ENCODE peak calls at places on chromosomes 5 and 9, in ten cellular contexts. C is mucosa of descending colon, S is IMR-90, B is B cell, P is left ventricle myocardium inferior, O is colonic mucosa, D is AG10803, Z is nephron progenitor cell, W is AG04450, L is thoracic aorta. E is an unnamed sample.

GRCh38 chr5:127313847-127314473 is 23.4 kb downstream of the MEGF10 start:
- DNase-seq in C (peak), S (peak), B (peak), P (peak), O (peak), D (peak), Z (peak), W (peak), L (no peak), E (peak)

GRCh38 chr9:137390553-137391410 is 32.2 kb downstream of the EXD3 start:
- DNase-seq in C (peak), S (no peak), B (no peak), P (no peak), O (peak), D (no peak), Z (no peak), W (no peak), L (no peak), E (no peak)

GRCh38 chr5:181173420-181174342 is 26.3 kb downstream of the OR2V2 start:
- DNase-seq in C (peak), S (peak), B (peak), P (no peak), O (peak), D (peak), Z (peak), W (no peak), L (no peak), E (peak)

GRCh38 chr5:77546-77945 is 14.4 kb upstream of the PLEKHG4B start:
- DNase-seq in C (no peak), S (no peak), B (no peak), P (no peak), O (no peak), D (no peak), Z (no peak), W (no peak), L (no peak), E (no peak)

GRCh38 chr9:35605336-35606137 is 475 bp downstream of the TESK1 start:
- DNase-seq in C (peak), S (no peak), B (peak), P (no peak), O (peak), D (no peak), Z (peak), W (no peak), L (no peak), E (peak)

GRCh38 chr5:6686916-6687409 is 26.3 kb upstream of the TENT4A start:
- DNase-seq in C (peak), S (peak), B (no peak), P (no peak), O (no peak), D (peak), Z (peak), W (no peak), L (no peak), E (peak)

GRCh38 chr5:2164586-2164985 is 281.9 kb upstream of the IRX4 start:
- DNase-seq in C (no peak), S (no peak), B (no peak), P (no peak), O (no peak), D (no peak), Z (no peak), W (no peak), L (no peak), E (no peak)

GRCh38 chr5:154221371-154221896 is 30.9 kb downstream of the GALNT10 start:
- DNase-seq in C (peak), S (peak), B (peak), P (no peak), O (no peak), D (peak), Z (no peak), W (peak), L (no peak), E (peak)

GRCh38 chr5:118646917-118647316 is 341.4 kb downstream of the DTWD2 start:
- DNase-seq in C (no peak), S (no peak), B (no peak), P (no peak), O (no peak), D (no peak), Z (no peak), W (no peak), L (no peak), E (no peak)

GRCh38 chr9:1429328-1429727 is 379.2 kb downstream of the DMRT2 start:
- DNase-seq in C (peak), S (no peak), B (no peak), P (peak), O (no peak), D (peak), Z (peak), W (no peak), L (no peak), E (peak)

GRCh38 chr5:40572947-40573346 is 106.8 kb upstream of the PTGER4 start:
- DNase-seq in C (peak), S (peak), B (no peak), P (no peak), O (no peak), D (peak), Z (no peak), W (peak), L (no peak), E (no peak)

GRCh38 chr5:149439899-149440655 is 61.0 kb upstream of the IL17B start:
- DNase-seq in C (peak), S (peak), B (no peak), P (no peak), O (peak), D (no peak), Z (no peak), W (no peak), L (no peak), E (peak)

GRCh38 chr5:40551706-40552557 is 127.8 kb upstream of the PTGER4 start:
- DNase-seq in C (no peak), S (peak), B (no peak), P (no peak), O (no peak), D (peak), Z (no peak), W (peak), L (no peak), E (no peak)

GRCh38 chr5:102582706-102583105 is 83.9 kb upstream of the SLCO6A1 start:
- DNase-seq in C (no peak), S (no peak), B (no peak), P (no peak), O (no peak), D (peak), Z (no peak), W (no peak), L (no peak), E (no peak)

GRCh38 chr9:17613723-17614122 is 34.9 kb downstream of the SH3GL2 start:
- DNase-seq in C (no peak), S (peak), B (no peak), P (no peak), O (no peak), D (peak), Z (no peak), W (peak), L (no peak), E (no peak)

GRCh38 chr9:19145881-19146280 is 18.6 kb upstream of the PLIN2 start:
- DNase-seq in C (no peak), S (no peak), B (no peak), P (no peak), O (no peak), D (no peak), Z (no peak), W (no peak), L (no peak), E (no peak)
- TF ChIP-seq CTCF in C (no peak), S (no peak), B (no peak), P (no peak), O (no peak), D (no peak), Z (no peak), W (no peak), L (no peak), E (no peak)

DNA sequence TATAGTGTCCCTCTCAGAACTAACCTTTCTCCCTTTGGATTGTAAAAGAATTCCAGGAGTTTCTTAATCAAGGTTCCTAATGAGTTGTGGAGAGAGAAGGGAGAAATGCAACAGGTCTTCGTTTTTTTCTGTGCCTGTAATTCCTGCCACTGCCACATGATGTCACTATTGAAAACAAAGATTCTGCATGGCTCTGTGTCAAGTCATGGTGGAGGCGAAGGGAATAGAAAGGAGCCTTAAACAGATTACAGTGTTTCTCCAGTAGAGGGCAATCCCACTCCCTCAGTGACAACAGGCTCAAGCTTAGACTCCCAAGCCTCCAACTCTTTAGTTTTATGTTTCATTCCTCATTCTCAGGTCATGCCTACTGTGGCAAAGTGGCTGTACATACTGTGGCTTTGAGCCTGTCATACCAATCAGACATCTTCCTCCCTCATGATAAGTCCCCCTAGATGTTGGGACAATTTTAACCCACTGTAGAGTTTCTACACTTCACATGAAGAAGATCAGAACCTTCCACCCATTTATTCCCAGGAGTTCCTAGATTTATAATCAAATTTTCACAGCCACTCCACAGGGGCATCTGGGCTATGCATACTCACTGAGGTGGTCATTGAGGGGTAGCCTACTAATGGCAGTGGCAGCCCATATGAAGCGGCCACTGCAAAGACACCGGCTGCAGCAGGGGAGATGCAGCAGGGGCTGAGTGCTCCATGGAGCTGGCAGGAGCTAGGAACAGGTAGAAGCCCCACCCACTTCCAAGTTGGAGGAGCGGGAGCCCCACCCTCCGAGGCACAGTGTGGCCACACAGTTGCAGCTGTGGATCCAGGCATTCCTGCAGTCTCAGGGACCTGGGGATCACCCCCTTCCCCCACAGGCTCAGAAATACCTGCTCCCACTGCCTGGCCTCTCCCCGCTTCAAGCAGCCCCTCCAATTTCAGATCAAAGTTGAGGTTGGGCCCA is 97.4 kb upstream of the TRIM32 start:
- DNase-seq in C (peak), S (peak), B (no peak), P (no peak), O (peak), D (peak), Z (peak), W (no peak), L (no peak), E (peak)
- TF ChIP-seq CTCF in C (peak), S (peak), B (no peak), P (peak), O (peak), D (peak), Z (peak), W (peak), L (peak), E (peak)

GRCh38 chr9:85900504-85901201 is 40.3 kb upstream of the NAA35 start:
- DNase-seq in C (peak), S (peak), B (no peak), P (no peak), O (peak), D (peak), Z (peak), W (peak), L (no peak), E (peak)
- TF ChIP-seq CTCF in C (peak), S (peak), B (peak), P (peak), O (peak), D (peak), Z (peak), W (peak), L (no peak), E (peak)

GRCh38 chr9:127917603-127918002 is 762 bp upstream of the ST6GALNAC4 start:
- DNase-seq in C (no peak), S (no peak), B (peak), P (no peak), O (no peak), D (no peak), Z (no peak), W (no peak), L (no peak), E (no peak)
- TF ChIP-seq CTCF in C (no peak), S (no peak), B (no peak), P (no peak), O (no peak), D (no peak), Z (no peak), W (no peak), L (no peak), E (no peak)

DNA sequence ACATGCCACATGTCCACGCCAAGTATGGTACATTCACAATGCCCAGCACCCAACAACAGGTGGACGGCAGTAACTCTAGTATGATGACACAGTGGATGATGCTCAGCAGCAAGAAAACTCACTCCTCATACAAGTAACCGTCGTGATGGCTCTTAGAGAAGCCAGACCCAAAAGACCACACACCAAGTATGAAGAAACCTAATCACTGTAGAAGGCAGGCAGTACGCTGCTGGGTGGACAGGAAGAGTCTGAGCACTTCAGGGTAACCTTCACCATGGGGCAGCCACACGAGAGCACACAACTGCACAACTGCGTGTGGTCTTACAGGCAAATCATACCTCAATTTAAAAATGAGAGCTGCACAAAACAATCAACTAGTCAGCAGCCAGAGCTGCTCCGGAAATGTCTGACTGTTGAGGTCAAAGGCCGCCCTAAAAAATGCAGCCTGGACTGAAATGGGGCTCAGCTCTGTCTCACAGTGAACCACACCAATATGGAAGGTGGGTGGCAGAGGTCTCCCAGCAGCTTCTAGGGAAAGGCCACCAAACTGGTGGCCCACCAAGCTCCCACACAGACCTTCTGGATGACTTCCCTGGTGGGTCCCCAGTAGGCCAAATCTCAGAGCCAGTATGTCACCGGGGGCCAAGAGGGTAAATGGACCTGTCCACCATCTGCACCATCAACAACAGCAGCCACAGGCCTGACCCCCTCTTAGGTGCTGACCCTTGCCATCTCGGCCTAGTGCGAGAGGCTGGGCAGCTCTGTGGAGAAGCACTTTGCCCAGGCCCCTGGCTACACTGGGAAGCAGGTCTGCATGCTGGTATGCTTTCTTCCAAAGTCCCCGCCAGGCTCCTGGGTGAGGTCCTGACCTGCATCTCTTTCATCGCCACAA is 17.8 kb downstream of the BICD2 start:
- DNase-seq in C (no peak), S (peak), B (peak), P (no peak), O (no peak), D (no peak), Z (no peak), W (no peak), L (no peak), E (no peak)
- TF ChIP-seq CTCF in C (no peak), S (no peak), B (no peak), P (no peak), O (no peak), D (no peak), Z (no peak), W (no peak), L (no peak), E (no peak)

DNA sequence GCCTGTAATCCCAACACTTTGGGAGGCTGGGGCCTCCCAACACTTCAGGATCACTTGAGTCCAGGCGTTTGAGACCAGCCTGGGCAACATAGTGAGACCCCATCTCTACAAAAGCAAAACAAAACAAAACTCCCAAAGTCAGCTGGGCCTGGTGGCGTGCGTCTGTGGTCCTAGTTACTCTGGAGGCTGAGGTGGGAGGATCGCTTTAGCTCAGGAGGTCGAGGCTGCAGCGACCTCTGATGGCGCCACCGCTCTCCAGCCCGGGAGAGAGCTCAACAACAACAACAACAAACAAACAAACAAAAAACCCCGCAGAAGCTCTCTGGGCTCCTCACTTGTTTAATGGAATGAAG is 528 bp downstream of the ACOT12 start:
- DNase-seq in C (no peak), S (no peak), B (no peak), P (no peak), O (no peak), D (no peak), Z (no peak), W (no peak), L (no peak), E (no peak)
- TF ChIP-seq CTCF in C (no peak), S (no peak), B (no peak), P (no peak), O (no peak), D (no peak), Z (no peak), W (no peak), L (no peak), E (no peak)

GRCh38 chr5:67211926-67212325 is 15.3 kb upstream of the CD180 start:
- DNase-seq in C (no peak), S (peak), B (no peak), P (no peak), O (no peak), D (peak), Z (no peak), W (peak), L (no peak), E (no peak)

GRCh38 chr5:67214036-67214435 is 17.4 kb upstream of the CD180 start:
- DNase-seq in C (no peak), S (peak), B (no peak), P (no peak), O (no peak), D (no peak), Z (no peak), W (no peak), L (no peak), E (no peak)

GRCh38 chr5:67215592-67216471 is 19.2 kb upstream of the CD180 start:
- DNase-seq in C (peak), S (peak), B (peak), P (peak), O (peak), D (no peak), Z (no peak), W (no peak), L (peak), E (peak)

GRCh38 chr5:67209141-67209771 is 12.7 kb upstream of the CD180 start:
- DNase-seq in C (peak), S (peak), B (peak), P (peak), O (peak), D (peak), Z (peak), W (peak), L (peak), E (peak)

GRCh38 chr5:67214713-67215591 is 18.4 kb upstream of the CD180 start:
- DNase-seq in C (peak), S (no peak), B (no peak), P (no peak), O (peak), D (no peak), Z (no peak), W (no peak), L (no peak), E (no peak)
- TF ChIP-seq CTCF in C (no peak), S (no peak), B (no peak), P (no peak), O (no peak), D (no peak), Z (no peak), W (no peak), L (no peak), E (no peak)

GRCh38 chr9:123349691-123350480 is 6.1 kb upstream of the CRB2 start:
- DNase-seq in C (peak), S (peak), B (peak), P (no peak), O (peak), D (peak), Z (peak), W (peak), L (no peak), E (peak)
- TF ChIP-seq CTCF in C (peak), S (peak), B (peak), P (no peak), O (peak), D (peak), Z (peak), W (peak), L (peak), E (peak)

DNA sequence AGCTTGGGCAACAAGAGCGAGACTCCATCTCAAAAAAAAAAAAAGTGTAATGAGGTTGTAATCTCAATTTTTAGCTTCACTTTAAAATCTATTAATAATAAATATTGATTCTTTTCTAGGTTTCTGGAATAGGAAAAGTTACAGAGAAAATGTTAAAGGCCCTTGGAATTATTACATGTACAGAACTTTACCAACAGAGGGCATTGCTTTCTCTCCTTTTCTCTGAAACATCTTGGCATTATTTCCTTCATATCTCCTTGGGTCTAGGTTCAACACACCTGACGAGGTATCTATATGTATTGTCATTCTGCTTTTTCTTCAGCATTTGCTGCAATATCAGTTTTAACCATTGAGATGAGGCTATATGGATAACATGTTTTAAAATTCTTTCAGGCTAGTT is 26.6 kb upstream of the ANKDD1B start:
- DNase-seq in C (no peak), S (no peak), B (no peak), P (no peak), O (no peak), D (no peak), Z (no peak), W (no peak), L (no peak), E (no peak)
- TF ChIP-seq CTCF in C (no peak), S (peak), B (no peak), P (no peak), O (no peak), D (peak), Z (no peak), W (peak), L (no peak), E (no peak)

DNA sequence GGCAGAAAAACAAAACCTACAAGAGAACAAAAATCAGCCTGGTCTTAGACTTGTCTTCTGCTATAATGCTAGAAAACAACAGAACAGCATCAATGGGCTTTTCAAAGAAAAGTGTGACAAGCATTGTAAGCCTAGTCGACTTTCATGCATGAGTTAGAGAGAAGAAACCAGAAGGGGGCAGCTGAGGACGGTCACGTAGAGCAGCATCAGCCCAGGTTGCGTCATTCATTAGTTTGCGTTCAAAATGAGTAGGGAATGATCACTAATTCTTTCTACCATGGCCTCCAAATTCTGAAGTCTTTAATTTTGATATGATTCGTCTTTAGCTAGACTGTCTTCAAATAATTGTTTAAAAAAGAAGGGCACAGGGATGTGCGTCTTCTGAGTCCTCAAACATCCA is 4.7 kb upstream of the ISCA1 start:
- DNase-seq in C (no peak), S (peak), B (no peak), P (no peak), O (no peak), D (peak), Z (peak), W (no peak), L (no peak), E (peak)
- TF ChIP-seq CTCF in C (no peak), S (peak), B (peak), P (peak), O (no peak), D (peak), Z (peak), W (peak), L (no peak), E (peak)

E was measured in activated CD8-positive, alpha-beta T cell treated with anti-CD3 and anti-CD28 coated beads for 36 hours.